ENCODE peak calls at places on chromosome 13, in nine cellular contexts. N is suprapubic skin, Q is DND-41, Z is brain microvascular endothelial cell, I is fibroblast of villous mesenchyme, K is esophagus squamous epithelium, R is breast epithelium, L is prostate gland, G is neural progenitor cell. F is an unnamed sample.

GRCh38 chr13:30394798-30395191 is 27.5 kb upstream of the UBE2L5 start:
- DNase-seq in I (peak; percentile 33), Q (no peak), K (no peak), N (no peak), R (no peak), G (no peak), L (no peak), Z (no peak), F (no peak)

GRCh38 chr13:21672811-21673591 is 2.1 kb downstream of the FGF9 start:
- DNase-seq in I (peak; percentile 7), Z (no peak), R (no peak), L (no peak), Q (no peak), G (peak; percentile 20), N (no peak), K (no peak), F (no peak)

GRCh38 chr13:40503966-40504591 is 162.4 kb downstream of the FOXO1 start:
- DNase-seq in N (no peak), Z (peak; percentile 100), G (no peak), L (no peak), K (no peak), Q (no peak), I (peak; percentile 48), R (peak; percentile 57), F (peak; percentile 67)

GRCh38 chr13:63190742-63191141 is 1775.1 kb upstream of the PCDH20 start:
- DNase-seq in Z (peak; percentile 77), Q (no peak), R (no peak), N (no peak), K (no peak), I (no peak), G (no peak), L (no peak), F (no peak)

GRCh38 chr13:37627428-37627827 is 28.9 kb upstream of the POSTN start:
- DNase-seq in Z (no peak), I (no peak), R (no peak), N (no peak), Q (no peak), K (no peak), L (peak; percentile 37), G (no peak), F (no peak)

GRCh38 chr13:111045170-111045569 is 69.9 kb upstream of the ARHGEF7 start:
- DNase-seq in Q (no peak), I (no peak), N (no peak), L (no peak), K (no peak), Z (no peak), G (no peak), R (no peak), F (no peak)

GRCh38 chr13:106619688-106620555 is 52.0 kb upstream of the ARGLU1 start:
- DNase-seq in R (no peak), L (no peak), G (peak; percentile 79), K (no peak), I (peak; percentile 72), N (no peak), Q (peak; percentile 34), Z (peak; percentile 46), F (peak; percentile 61)

GRCh38 chr13:74061939-74062595 is 72.1 kb downstream of the KLF12 start:
- DNase-seq in G (no peak), N (no peak), L (no peak), Z (peak; percentile 71), I (peak; percentile 77), R (no peak), K (no peak), Q (peak; percentile 75), F (no peak)

GRCh38 chr13:71021810-71022422 is 845.1 kb downstream of the DACH1 start:
- DNase-seq in G (no peak), Z (no peak), I (no peak), N (no peak), L (no peak), R (no peak), K (no peak), Q (no peak), F (no peak)

DNA sequence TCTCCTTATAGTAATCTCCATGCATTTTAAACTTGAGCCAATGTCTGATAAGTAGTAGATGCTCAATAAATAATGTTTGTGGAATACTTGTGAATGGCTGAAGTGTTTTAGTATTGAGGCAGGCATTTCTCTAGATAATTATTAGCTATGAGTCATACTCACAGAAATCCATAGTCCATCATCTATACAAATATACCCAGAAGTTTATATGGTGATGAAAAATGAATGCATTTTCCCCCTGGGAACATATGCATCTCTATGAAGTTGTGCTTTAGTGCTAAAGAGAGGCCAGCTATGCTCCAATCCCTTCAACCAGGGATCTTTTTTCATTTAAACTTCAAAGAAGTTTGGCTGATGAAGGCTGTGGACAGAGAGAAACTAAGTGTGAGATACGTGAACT is 17.2 kb downstream of the MBNL2 start:
- DNase-seq in Z (no peak), G (no peak), L (no peak), Q (no peak), R (no peak), K (no peak), N (no peak), I (no peak), F (no peak)
- TF ChIP-seq CTCF in Z (no peak), G (no peak), L (no peak), Q (no peak), R (no peak), K (no peak), N (no peak), I (no peak), F (no peak)

GRCh38 chr13:32728327-32728726 is 142.1 kb downstream of the PDS5B start:
- DNase-seq in Z (no peak), N (no peak), L (no peak), R (no peak), G (peak; percentile 77), K (no peak), I (no peak), Q (no peak), F (no peak)

GRCh38 chr13:32734511-32734910 is 148.3 kb downstream of the PDS5B start:
- DNase-seq in Z (peak; percentile 90), K (no peak), N (no peak), R (no peak), L (no peak), G (no peak), I (no peak), Q (no peak), F (peak; percentile 44)

GRCh38 chr13:32731576-32731975 is 145.3 kb downstream of the PDS5B start:
- DNase-seq in Z (peak; percentile 29), R (no peak), L (peak; percentile 21), I (peak; percentile 42), Q (no peak), N (no peak), K (no peak), G (no peak), F (peak; percentile 22)

GRCh38 chr13:32733685-32734084 is 147.4 kb downstream of the PDS5B start:
- DNase-seq in I (no peak), Z (no peak), L (no peak), Q (no peak), R (no peak), K (no peak), N (no peak), G (no peak), F (no peak)

DNA sequence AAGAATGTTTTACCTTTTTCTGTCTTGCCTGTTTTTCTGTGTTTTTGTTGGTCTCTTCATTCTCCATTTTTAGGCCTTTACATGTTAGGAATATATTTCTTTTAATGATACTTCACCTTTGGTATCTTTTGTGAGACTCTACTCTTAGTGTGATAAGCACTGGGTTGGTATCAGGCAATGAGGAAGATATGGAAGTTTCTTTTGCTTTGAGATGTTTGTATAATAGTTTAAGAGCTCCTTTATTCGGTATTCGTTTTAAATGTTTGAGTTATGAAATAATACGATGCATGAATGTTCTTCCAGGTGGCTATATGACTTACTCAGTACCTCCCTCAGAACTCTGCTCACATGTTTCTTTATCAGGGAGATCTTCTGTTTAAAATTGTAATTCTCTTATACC is 144.8 kb downstream of the PDS5B start:
- DNase-seq in R (no peak), K (no peak), G (no peak), L (no peak), Q (no peak), Z (no peak), I (no peak), N (no peak), F (no peak)
- TF ChIP-seq CTCF in R (no peak), K (no peak), G (no peak), L (no peak), Q (no peak), Z (no peak), I (no peak), N (no peak), F (no peak)

GRCh38 chr13:48976677-48977625 is 1.2 kb downstream of the FNDC3A start:
- DNase-seq in Z (no peak), N (peak; percentile 80), R (no peak), L (no peak), I (peak; percentile 77), K (peak; percentile 33), G (no peak), Q (no peak), F (peak; percentile 15)

GRCh38 chr13:48975926-48976676 is 389 bp downstream of the FNDC3A start:
- DNase-seq in G (peak; percentile 90), I (peak; percentile 85), R (peak; percentile 65), K (peak; percentile 33), Z (peak; percentile 63), Q (peak; percentile 86), N (peak; percentile 90), L (peak; percentile 81), F (peak; percentile 71)

GRCh38 chr13:48973845-48974431 is 1.8 kb upstream of the FNDC3A start:
- DNase-seq in N (no peak), L (no peak), K (no peak), G (no peak), Q (no peak), Z (no peak), R (no peak), I (no peak), F (no peak)

GRCh38 chr13:48977973-48978372 is 2.3 kb downstream of the FNDC3A start:
- DNase-seq in G (no peak), N (no peak), R (no peak), I (no peak), Q (no peak), L (no peak), Z (peak; percentile 11), K (no peak), F (peak; percentile 42)

DNA sequence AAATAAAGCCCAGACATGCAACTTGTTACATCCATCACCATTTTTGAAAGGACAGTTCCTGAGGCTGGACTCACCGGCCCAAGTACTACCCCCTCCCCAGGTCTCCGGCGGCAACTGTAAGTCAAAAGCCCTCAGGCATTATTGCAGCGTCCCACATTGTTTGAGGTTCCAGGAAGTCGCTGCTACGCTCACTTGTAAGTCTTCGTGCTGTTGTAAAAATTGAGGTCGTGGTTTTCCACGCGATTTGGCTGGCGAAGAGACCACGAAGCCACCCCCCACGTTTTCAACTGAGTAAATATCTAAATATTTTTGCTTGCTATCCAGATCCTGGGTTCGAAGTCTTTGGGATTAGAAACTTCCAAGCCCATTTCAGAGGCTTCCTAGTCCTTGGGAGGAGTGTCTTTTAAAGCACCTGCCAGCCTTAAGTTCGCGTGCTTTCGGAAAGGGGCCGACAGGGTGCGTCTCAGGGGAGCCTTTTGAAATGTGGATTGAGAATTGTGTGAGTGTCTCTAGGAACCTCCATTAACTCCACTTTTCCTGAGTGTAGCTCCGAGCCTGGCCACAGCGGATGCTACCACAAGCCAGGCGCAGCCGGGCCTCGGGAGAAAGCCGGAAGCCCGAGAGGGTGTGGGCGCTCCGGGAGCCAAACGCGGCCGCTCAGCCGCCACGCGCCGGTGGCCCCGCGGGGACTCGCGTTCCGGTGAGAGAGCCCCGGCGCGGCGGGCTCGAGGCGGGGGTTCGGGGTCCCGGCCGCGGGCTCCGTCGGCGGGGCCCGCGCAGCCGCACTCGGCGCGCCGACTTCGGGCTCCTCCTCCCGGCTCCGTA is at the start of gene FNDC3A:
- DNase-seq in Z (peak; percentile 48), Q (peak; percentile 74), L (peak; percentile 39), R (peak; percentile 44), K (no peak), N (peak; percentile 81), G (peak; percentile 91), I (peak; percentile 68), F (peak; percentile 57)
- TF ChIP-seq CTCF in Z (peak; percentile 26), Q (peak; percentile 7), L (no peak), R (no peak), K (peak; percentile 12), N (no peak), G (peak; percentile 11), I (no peak), F (no peak)

GRCh38 chr13:59545007-59545406 is 618.7 kb downstream of the DIAPH3 start:
- DNase-seq in K (no peak), Q (no peak), N (no peak), I (no peak), R (no peak), G (no peak), L (no peak), Z (no peak), F (no peak)
- TF ChIP-seq CTCF in K (no peak), Q (no peak), N (no peak), I (no peak), R (no peak), G (no peak), L (no peak), Z (no peak), F (no peak)